ENCODE peak calls at places on chromosomes 4 and X, in eight cellular contexts. One of them, this sample, is unnamed.

GRCh38 chr4:38145741-38146140 is 185.5 kb downstream of the PTTG2 start:
- DNase-seq in fibroblast of lung: peak
- DNase-seq in nephron progenitor cell: no peak
- DNase-seq in lower lobe of right lung: no peak
- DNase-seq in heart left ventricle: no peak
- DNase-seq in ascending aorta: no peak
- DNase-seq in activated CD4-positive, alpha-beta T cell treated with anti-CD3 and anti-CD28 coated beads for 1 hour: no peak
- DNase-seq in ovary: no peak
- DNase-seq in this sample: no peak

GRCh38 chr4:3261411-3262207 is 12.7 kb downstream of the MSANTD1 start:
- DNase-seq in lower lobe of right lung: no peak
- DNase-seq in heart left ventricle: no peak
- DNase-seq in ascending aorta: no peak
- DNase-seq in fibroblast of lung: no peak
- DNase-seq in activated CD4-positive, alpha-beta T cell treated with anti-CD3 and anti-CD28 coated beads for 1 hour: no peak
- DNase-seq in ovary: no peak
- DNase-seq in nephron progenitor cell: no peak
- DNase-seq in this sample: no peak

GRCh38 chrX:104742345-104742744 is 176.3 kb downstream of the IL1RAPL2 start:
- DNase-seq in ascending aorta: no peak
- DNase-seq in nephron progenitor cell: no peak
- DNase-seq in ovary: no peak
- DNase-seq in lower lobe of right lung: no peak
- DNase-seq in activated CD4-positive, alpha-beta T cell treated with anti-CD3 and anti-CD28 coated beads for 1 hour: no peak
- DNase-seq in fibroblast of lung: no peak
- DNase-seq in heart left ventricle: no peak
- DNase-seq in this sample: no peak

GRCh38 chrX:71637848-71638247 is 19.5 kb upstream of the CXCR3 start:
- DNase-seq in fibroblast of lung: peak
- DNase-seq in ovary: no peak
- DNase-seq in activated CD4-positive, alpha-beta T cell treated with anti-CD3 and anti-CD28 coated beads for 1 hour: no peak
- DNase-seq in heart left ventricle: no peak
- DNase-seq in ascending aorta: no peak
- DNase-seq in lower lobe of right lung: no peak
- DNase-seq in nephron progenitor cell: no peak
- DNase-seq in this sample: no peak

GRCh38 chrX:110173192-110174175 is 144.4 kb downstream of the AMMECR1 start:
- DNase-seq in ascending aorta: no peak
- DNase-seq in ovary: peak
- DNase-seq in nephron progenitor cell: no peak
- DNase-seq in lower lobe of right lung: no peak
- DNase-seq in fibroblast of lung: peak
- DNase-seq in activated CD4-positive, alpha-beta T cell treated with anti-CD3 and anti-CD28 coated beads for 1 hour: no peak
- DNase-seq in heart left ventricle: no peak
- DNase-seq in this sample: no peak

GRCh38 chrX:130082244-130083106 is 27.8 kb downstream of the ELF4 start:
- DNase-seq in ovary: peak
- DNase-seq in fibroblast of lung: no peak
- DNase-seq in ascending aorta: no peak
- DNase-seq in lower lobe of right lung: peak
- DNase-seq in heart left ventricle: peak
- DNase-seq in activated CD4-positive, alpha-beta T cell treated with anti-CD3 and anti-CD28 coated beads for 1 hour: peak
- DNase-seq in nephron progenitor cell: no peak
- DNase-seq in this sample: no peak

GRCh38 chr4:7347981-7348380 is 86.7 kb downstream of the PSAPL1 start:
- DNase-seq in lower lobe of right lung: no peak
- DNase-seq in ascending aorta: no peak
- DNase-seq in fibroblast of lung: no peak
- DNase-seq in heart left ventricle: no peak
- DNase-seq in ovary: no peak
- DNase-seq in activated CD4-positive, alpha-beta T cell treated with anti-CD3 and anti-CD28 coated beads for 1 hour: no peak
- DNase-seq in nephron progenitor cell: no peak
- DNase-seq in this sample: no peak

GRCh38 chrX:128517691-128518090 is 465.5 kb upstream of the ACTRT1 start:
- DNase-seq in ascending aorta: no peak
- DNase-seq in heart left ventricle: no peak
- DNase-seq in lower lobe of right lung: no peak
- DNase-seq in fibroblast of lung: no peak
- DNase-seq in nephron progenitor cell: no peak
- DNase-seq in activated CD4-positive, alpha-beta T cell treated with anti-CD3 and anti-CD28 coated beads for 1 hour: no peak
- DNase-seq in ovary: no peak
- DNase-seq in this sample: no peak

GRCh38 chr4:152247271-152247975 is 288.5 kb downstream of the FBXW7 start:
- DNase-seq in lower lobe of right lung: no peak
- DNase-seq in activated CD4-positive, alpha-beta T cell treated with anti-CD3 and anti-CD28 coated beads for 1 hour: no peak
- DNase-seq in fibroblast of lung: no peak
- DNase-seq in ascending aorta: no peak
- DNase-seq in nephron progenitor cell: peak
- DNase-seq in ovary: no peak
- DNase-seq in heart left ventricle: peak
- DNase-seq in this sample: no peak

GRCh38 chr4:123284166-123284565 is 112.4 kb upstream of the SPRY1 start:
- DNase-seq in ascending aorta: no peak
- DNase-seq in activated CD4-positive, alpha-beta T cell treated with anti-CD3 and anti-CD28 coated beads for 1 hour: no peak
- DNase-seq in fibroblast of lung: no peak
- DNase-seq in heart left ventricle: no peak
- DNase-seq in ovary: no peak
- DNase-seq in nephron progenitor cell: no peak
- DNase-seq in lower lobe of right lung: no peak
- DNase-seq in this sample: no peak

GRCh38 chr4:120769227-120769626 is 153.3 kb downstream of the PRDM5 start:
- DNase-seq in nephron progenitor cell: no peak
- DNase-seq in fibroblast of lung: peak
- DNase-seq in heart left ventricle: no peak
- DNase-seq in activated CD4-positive, alpha-beta T cell treated with anti-CD3 and anti-CD28 coated beads for 1 hour: no peak
- DNase-seq in ascending aorta: no peak
- DNase-seq in lower lobe of right lung: no peak
- DNase-seq in ovary: peak
- DNase-seq in this sample: no peak

GRCh38 chr4:3612934-3613333 is 80.7 kb upstream of the LRPAP1 start:
- DNase-seq in heart left ventricle: no peak
- DNase-seq in lower lobe of right lung: no peak
- DNase-seq in activated CD4-positive, alpha-beta T cell treated with anti-CD3 and anti-CD28 coated beads for 1 hour: no peak
- DNase-seq in fibroblast of lung: no peak
- DNase-seq in ascending aorta: no peak
- DNase-seq in nephron progenitor cell: no peak
- DNase-seq in ovary: no peak
- DNase-seq in this sample: no peak

GRCh38 chr4:85495621-85496020 is 20.7 kb downstream of the ARHGAP24 start:
- DNase-seq in ascending aorta: no peak
- DNase-seq in heart left ventricle: no peak
- DNase-seq in nephron progenitor cell: no peak
- DNase-seq in ovary: no peak
- DNase-seq in fibroblast of lung: no peak
- DNase-seq in activated CD4-positive, alpha-beta T cell treated with anti-CD3 and anti-CD28 coated beads for 1 hour: no peak
- DNase-seq in lower lobe of right lung: no peak
- DNase-seq in this sample: no peak

GRCh38 chrX:56618250-56618649 is 54.8 kb downstream of the UBQLN2 start:
- DNase-seq in nephron progenitor cell: no peak
- DNase-seq in activated CD4-positive, alpha-beta T cell treated with anti-CD3 and anti-CD28 coated beads for 1 hour: no peak
- DNase-seq in heart left ventricle: no peak
- DNase-seq in lower lobe of right lung: no peak
- DNase-seq in fibroblast of lung: no peak
- DNase-seq in ascending aorta: no peak
- DNase-seq in ovary: no peak
- DNase-seq in this sample: no peak

GRCh38 chrX:21975827-21976226 is 35.3 kb downstream of the SMS start:
- DNase-seq in lower lobe of right lung: no peak
- DNase-seq in fibroblast of lung: peak
- DNase-seq in ascending aorta: no peak
- DNase-seq in nephron progenitor cell: no peak
- DNase-seq in ovary: no peak
- DNase-seq in activated CD4-positive, alpha-beta T cell treated with anti-CD3 and anti-CD28 coated beads for 1 hour: no peak
- DNase-seq in heart left ventricle: no peak
- DNase-seq in this sample: no peak

GRCh38 chr4:37453361-37454262 is 209.1 kb downstream of the NWD2 start:
- DNase-seq in ascending aorta: no peak
- DNase-seq in lower lobe of right lung: peak
- DNase-seq in ovary: no peak
- DNase-seq in fibroblast of lung: peak
- DNase-seq in heart left ventricle: peak
- DNase-seq in nephron progenitor cell: peak
- DNase-seq in activated CD4-positive, alpha-beta T cell treated with anti-CD3 and anti-CD28 coated beads for 1 hour: peak
- DNase-seq in this sample: peak

GRCh38 chrX:124212622-124213021 is 119.8 kb upstream of the TEX13D start:
- DNase-seq in fibroblast of lung: no peak
- DNase-seq in ascending aorta: no peak
- DNase-seq in activated CD4-positive, alpha-beta T cell treated with anti-CD3 and anti-CD28 coated beads for 1 hour: no peak
- DNase-seq in ovary: no peak
- DNase-seq in heart left ventricle: no peak
- DNase-seq in nephron progenitor cell: no peak
- DNase-seq in lower lobe of right lung: no peak
- DNase-seq in this sample: no peak

GRCh38 chr4:106344324-106344970 is 24.1 kb downstream of the GIMD1 start:
- DNase-seq in heart left ventricle: no peak
- DNase-seq in nephron progenitor cell: no peak
- DNase-seq in ovary: no peak
- DNase-seq in fibroblast of lung: peak
- DNase-seq in lower lobe of right lung: no peak
- DNase-seq in ascending aorta: no peak
- DNase-seq in activated CD4-positive, alpha-beta T cell treated with anti-CD3 and anti-CD28 coated beads for 1 hour: no peak
- DNase-seq in this sample: no peak